ENCODE peak calls at places on chromosome 1, in five cellular contexts. L is SJSA1, Z is Peyer's patch, U is Panc1, I is cardiac muscle cell. K is an unnamed sample.

GRCh38 chr1:1167416-1168155 is 6.1 kb upstream of the TTLL10 start:
- DNase-seq in L (no peak), Z (no peak), U (no peak), I (no peak), K (no peak)

GRCh38 chr1:99566290-99567021 is 79.5 kb upstream of the PALMD start:
- DNase-seq in L (no peak), Z (no peak), U (no peak), I (peak), K (no peak)

GRCh38 chr1:112501810-112502641 is 6.7 kb upstream of the WNT2B start:
- DNase-seq in L (peak), Z (peak), U (peak), I (peak), K (peak)

GRCh38 chr1:172089768-172090510 is 248.6 kb downstream of the DNM3 start:
- DNase-seq in L (peak), Z (peak), U (peak), I (peak), K (peak)

GRCh38 chr1:232978091-232978634 is 27.8 kb downstream of the NTPCR start:
- DNase-seq in L (peak), Z (no peak), U (no peak), I (peak), K (no peak)

GRCh38 chr1:156581661-156582387 is 2.3 kb downstream of the TTC24 start:
- DNase-seq in L (no peak), Z (peak), U (no peak), I (no peak), K (no peak)

GRCh38 chr1:60503216-60503615 is 429.6 kb upstream of the C1orf87 start:
- DNase-seq in L (no peak), Z (no peak), U (no peak), I (no peak), K (no peak)

GRCh38 chr1:186950547-186950946 is 121.8 kb downstream of the PLA2G4A start:
- DNase-seq in L (no peak), Z (no peak), U (no peak), I (peak), K (no peak)

GRCh38 chr1:172135076-172135672 is 285.3 kb upstream of the C1orf105 start:
- DNase-seq in L (no peak), Z (peak), U (no peak), I (no peak), K (no peak)

GRCh38 chr1:204410764-204411450 is 710 bp downstream of the PPP1R15B start:
- DNase-seq in L (peak), Z (peak), U (no peak), I (peak), K (peak)

GRCh38 chr1:66494488-66494887 is 39.5 kb upstream of the SGIP1 start:
- DNase-seq in L (no peak), Z (no peak), U (no peak), I (no peak), K (no peak)

GRCh38 chr1:228765543-228765942 is 30.3 kb downstream of the RHOU start:
- DNase-seq in L (no peak), Z (no peak), U (no peak), I (no peak), K (no peak)

GRCh38 chr1:156812293-156812990 is 4.2 kb downstream of the SH2D2A start:
- DNase-seq in L (no peak), Z (no peak), U (no peak), I (no peak), K (no peak)

GRCh38 chr1:1540015-1540816 is at the start of gene TMEM240:
- DNase-seq in L (no peak), Z (peak), U (no peak), I (peak), K (peak)

GRCh38 chr1:44909949-44910594 is 67.0 kb upstream of the PTCH2 start:
- DNase-seq in L (no peak), Z (no peak), U (no peak), I (no peak), K (no peak)

GRCh38 chr1:34419662-34420061 is 243.0 kb downstream of the C1orf94 start:
- DNase-seq in L (no peak), Z (no peak), U (no peak), I (no peak), K (no peak)

GRCh38 chr1:223535261-223535778 is 130.2 kb downstream of the CAPN8 start:
- DNase-seq in L (no peak), Z (no peak), U (no peak), I (no peak), K (no peak)

GRCh38 chr1:46532498-46533178 is 18.8 kb downstream of the KNCN start:
- DNase-seq in L (peak), Z (peak), U (no peak), I (peak), K (peak)

GRCh38 chr1:55584521-55585401 is 369.6 kb upstream of the USP24 start:
- DNase-seq in L (no peak), Z (no peak), U (no peak), I (peak), K (no peak)
- H3K27ac ChIP-seq in L (no peak), Z (no peak), U (no peak), I (no peak), K (no peak)

DNA sequence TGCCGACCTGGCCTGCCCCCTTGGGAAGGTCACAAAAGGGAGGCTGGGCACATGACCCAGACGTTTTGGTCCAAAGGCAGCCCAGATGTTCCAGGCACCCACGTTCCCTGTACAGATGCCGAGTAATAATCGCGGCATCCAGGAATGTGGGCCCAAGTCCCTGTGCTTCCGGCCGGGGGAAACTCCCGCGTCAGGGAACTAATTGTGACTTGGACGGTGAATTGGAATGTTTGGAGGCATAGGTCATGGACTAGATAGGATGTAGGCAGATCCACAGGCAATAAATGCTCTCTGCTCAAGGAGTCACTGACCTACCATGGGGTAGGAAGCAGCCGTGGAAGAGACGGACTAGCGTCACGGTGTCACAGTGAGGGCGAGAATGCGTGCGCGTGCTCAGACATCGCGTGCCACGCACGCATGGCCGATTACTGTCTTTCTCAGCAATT is 178.4 kb downstream of the DUSP10 start:
- DNase-seq in L (no peak), Z (no peak), U (no peak), I (no peak), K (peak)
- H3K27ac ChIP-seq in L (no peak), Z (no peak), U (no peak), I (no peak), K (peak)

GRCh38 chr1:7360526-7360925 is 410.6 kb upstream of the VAMP3 start:
- DNase-seq in L (no peak), Z (no peak), U (no peak), I (no peak), K (no peak)

GRCh38 chr1:7366286-7366954 is 404.7 kb upstream of the VAMP3 start:
- DNase-seq in L (no peak), Z (no peak), U (no peak), I (no peak), K (no peak)

GRCh38 chr1:7362947-7363346 is 408.1 kb upstream of the VAMP3 start:
- DNase-seq in L (no peak), Z (no peak), U (no peak), I (no peak), K (no peak)

GRCh38 chr1:7365706-7366105 is 405.4 kb upstream of the VAMP3 start:
- DNase-seq in L (no peak), Z (no peak), U (no peak), I (no peak), K (no peak)

GRCh38 chr1:7363481-7363880 is 407.6 kb upstream of the VAMP3 start:
- DNase-seq in L (no peak), Z (no peak), U (no peak), I (no peak), K (no peak)
- H3K27ac ChIP-seq in L (no peak), Z (no peak), U (no peak), I (peak), K (no peak)

GRCh38 chr1:111476214-111476613 is 2.4 kb downstream of the C1orf162 start:
- DNase-seq in L (no peak), Z (no peak), U (no peak), I (no peak), K (no peak)

GRCh38 chr1:111475706-111476105 is 1.9 kb downstream of the C1orf162 start:
- DNase-seq in L (no peak), Z (no peak), U (no peak), I (no peak), K (no peak)

GRCh38 chr1:111474106-111474505 is 322 bp downstream of the C1orf162 start:
- DNase-seq in L (no peak), Z (no peak), U (no peak), I (peak), K (no peak)

GRCh38 chr1:111474521-111474920 is 737 bp downstream of the C1orf162 start:
- DNase-seq in L (no peak), Z (no peak), U (no peak), I (no peak), K (no peak)

DNA sequence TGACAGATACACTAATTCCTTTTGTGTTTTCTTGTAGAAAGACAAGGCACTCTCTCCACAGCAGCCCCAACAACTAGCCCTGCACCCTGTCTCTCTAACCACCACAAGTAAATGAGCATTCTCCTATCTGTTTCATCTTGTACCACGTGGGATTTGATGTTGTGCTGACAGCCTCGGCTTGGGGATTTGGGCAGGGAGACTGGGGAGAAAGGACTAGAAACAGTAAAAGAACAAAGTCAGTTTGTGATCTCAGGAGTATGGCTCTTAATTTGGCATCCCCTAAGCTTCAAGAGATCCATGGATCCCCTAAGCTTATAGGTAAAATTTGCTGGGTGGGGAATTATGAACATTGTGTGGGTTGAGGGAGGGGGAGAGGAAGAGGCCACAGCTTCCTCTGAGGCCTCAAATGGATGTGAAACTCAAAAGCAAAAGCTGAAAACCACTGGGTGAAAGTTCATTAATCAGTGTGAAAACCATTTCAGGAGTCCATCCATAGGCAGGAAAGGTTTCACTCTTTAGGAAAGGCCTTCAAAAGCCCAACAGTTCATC is 3.1 kb downstream of the C1orf162 start:
- DNase-seq in L (no peak), Z (peak), U (no peak), I (no peak), K (no peak)
- H3K27ac ChIP-seq in L (no peak), Z (peak), U (no peak), I (peak), K (no peak)

DNA sequence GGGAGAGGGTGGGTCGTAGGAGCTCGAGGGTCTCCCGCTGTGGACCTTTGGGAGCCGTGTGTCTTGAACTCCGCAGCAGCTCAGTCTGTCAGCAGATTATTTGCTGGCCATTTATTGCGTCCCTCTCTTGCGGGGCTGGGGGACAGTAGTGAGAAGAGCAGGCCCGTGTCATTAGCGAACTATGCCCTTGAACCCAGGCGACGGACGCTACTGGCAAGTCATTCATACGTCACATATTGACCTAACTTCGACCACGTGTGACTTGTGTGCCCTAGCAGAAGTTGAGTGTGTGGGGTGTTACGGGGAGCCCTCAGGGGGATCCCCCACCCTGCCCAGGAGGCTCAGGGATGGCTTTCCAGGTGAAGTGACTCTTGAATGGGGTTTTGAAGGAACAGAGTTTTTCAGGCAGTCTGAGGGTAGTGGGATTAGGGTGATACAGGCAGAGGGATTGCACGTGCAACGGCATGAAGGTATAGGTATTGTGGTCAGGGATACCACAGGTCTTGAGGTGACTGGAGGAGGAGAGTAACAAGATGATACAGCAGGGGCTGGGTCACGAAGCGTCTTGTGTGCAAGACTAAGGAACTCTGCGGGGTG is 13.0 kb downstream of the RCC1 start:
- DNase-seq in L (no peak), Z (no peak), U (no peak), I (peak), K (no peak)
- H3K27ac ChIP-seq in L (peak), Z (peak), U (peak), I (no peak), K (peak)

GRCh38 chr1:236868625-236869467 is 73.8 kb downstream of the MTR start:
- DNase-seq in L (peak), Z (no peak), U (peak), I (peak), K (no peak)
- H3K27ac ChIP-seq in L (no peak), Z (no peak), U (no peak), I (no peak), K (no peak)

GRCh38 chr1:155167166-155168104 is 5.7 kb downstream of the KRTCAP2 start:
- DNase-seq in L (peak), Z (peak), U (peak), I (peak), K (peak)
- H3K27ac ChIP-seq in L (no peak), Z (peak), U (peak), I (no peak), K (peak)